ENCODE peak calls at places on chromosome 13, in ten cellular contexts. X, A, F, U, E, T, M, Q, H and I are unnamed samples.

GRCh38 chr13:24006520-24007248 is 109.4 kb upstream of the C1QTNF9B start:
- DNase-seq in X (no peak), A (no peak), F (no peak), U (no peak), E (no peak), T (no peak), M (no peak), Q (no peak), H (no peak), I (no peak)

GRCh38 chr13:93289842-93290241 is 63.2 kb downstream of the GPC6 start:
- DNase-seq in X (no peak), A (no peak), F (no peak), U (no peak), E (no peak), T (no peak), M (no peak), Q (no peak), H (no peak), I (no peak)

GRCh38 chr13:70388935-70389334 is 280.7 kb upstream of the KLHL1 start:
- DNase-seq in X (no peak), A (no peak), F (no peak), U (no peak), E (no peak), T (no peak), M (no peak), Q (no peak), H (no peak), I (no peak)

GRCh38 chr13:26482451-26483197 is 74.9 kb upstream of the WASF3 start:
- DNase-seq in X (peak), A (peak), F (peak), U (peak), E (no peak), T (no peak), M (no peak), Q (peak), H (peak), I (no peak)

GRCh38 chr13:69857188-69857821 is 250.3 kb upstream of the ATXN8OS start:
- DNase-seq in X (no peak), A (no peak), F (peak), U (no peak), E (no peak), T (no peak), M (no peak), Q (peak), H (peak), I (no peak)

GRCh38 chr13:34816118-34816517 is 126.0 kb upstream of the NBEA start:
- DNase-seq in X (no peak), A (no peak), F (no peak), U (no peak), E (no peak), T (no peak), M (no peak), Q (no peak), H (no peak), I (no peak)

GRCh38 chr13:97191615-97192014 is 30.5 kb upstream of the MBNL2 start:
- DNase-seq in X (no peak), A (no peak), F (no peak), U (no peak), E (no peak), T (no peak), M (no peak), Q (no peak), H (no peak), I (no peak)

GRCh38 chr13:93635687-93636086 is 409.1 kb downstream of the GPC6 start:
- DNase-seq in X (no peak), A (no peak), F (peak), U (no peak), E (no peak), T (no peak), M (no peak), Q (no peak), H (no peak), I (no peak)

GRCh38 chr13:110680852-110681251 is 25.1 kb downstream of the CARS2 start:
- DNase-seq in X (no peak), A (no peak), F (no peak), U (no peak), E (no peak), T (no peak), M (no peak), Q (peak), H (peak), I (no peak)

GRCh38 chr13:73401769-73402168 is 343.0 kb downstream of the KLF5 start:
- DNase-seq in X (no peak), A (no peak), F (no peak), U (no peak), E (no peak), T (no peak), M (no peak), Q (no peak), H (no peak), I (no peak)

GRCh38 chr13:44040070-44040753 is 160.5 kb downstream of the LACC1 start:
- DNase-seq in X (no peak), A (no peak), F (peak), U (no peak), E (no peak), T (no peak), M (no peak), Q (no peak), H (no peak), I (no peak)

GRCh38 chr13:59012731-59013130 is 1151.0 kb downstream of the DIAPH3 start:
- DNase-seq in X (no peak), A (no peak), F (no peak), U (no peak), E (no peak), T (no peak), M (no peak), Q (no peak), H (no peak), I (no peak)

GRCh38 chr13:51759240-51759639 is 44.7 kb downstream of the DHRS12 start:
- DNase-seq in X (no peak), A (no peak), F (peak), U (no peak), E (no peak), T (no peak), M (no peak), Q (no peak), H (no peak), I (no peak)

GRCh38 chr13:61706899-61707298 is 291.2 kb upstream of the PCDH20 start:
- DNase-seq in X (no peak), A (no peak), F (no peak), U (no peak), E (no peak), T (no peak), M (no peak), Q (no peak), H (no peak), I (no peak)

GRCh38 chr13:61247149-61247936 is 168.3 kb downstream of the PCDH20 start:
- DNase-seq in X (no peak), A (no peak), F (no peak), U (no peak), E (no peak), T (no peak), M (no peak), Q (no peak), H (no peak), I (no peak)

GRCh38 chr13:94249512-94249911 is 230.0 kb downstream of the DCT start:
- DNase-seq in X (no peak), A (no peak), F (peak), U (no peak), E (no peak), T (no peak), M (no peak), Q (no peak), H (no peak), I (no peak)

GRCh38 chr13:38686635-38687245 is at the start of gene FREM2:
- DNase-seq in X (no peak), A (peak), F (no peak), U (peak), E (no peak), T (no peak), M (peak), Q (no peak), H (peak), I (peak)

GRCh38 chr13:87684850-87685735 is 13.9 kb downstream of the SLITRK5 start:
- DNase-seq in X (no peak), A (no peak), F (no peak), U (no peak), E (no peak), T (no peak), M (no peak), Q (no peak), H (no peak), I (no peak)

GRCh38 chr13:98263841-98264240 is 86.8 kb upstream of the RNF113B start:
- DNase-seq in X (no peak), A (no peak), F (no peak), U (no peak), E (no peak), T (no peak), M (no peak), Q (no peak), H (no peak), I (no peak)

GRCh38 chr13:50990540-50991506 is 81.2 kb downstream of the RNASEH2B start:
- DNase-seq in X (no peak), A (peak), F (peak), U (peak), E (no peak), T (no peak), M (peak), Q (peak), H (no peak), I (no peak)

GRCh38 chr13:47474845-47475244 is 526.2 kb downstream of the SUCLA2 start:
- DNase-seq in X (no peak), A (no peak), F (no peak), U (no peak), E (no peak), T (no peak), M (no peak), Q (no peak), H (no peak), I (peak)

GRCh38 chr13:51147732-51148131 is 36.7 kb upstream of the C13orf42 start:
- DNase-seq in X (no peak), A (no peak), F (no peak), U (no peak), E (no peak), T (no peak), M (no peak), Q (no peak), H (no peak), I (no peak)

GRCh38 chr13:24995225-24995804 is 100.6 kb upstream of the PABPC3 start:
- DNase-seq in X (peak), A (peak), F (peak), U (no peak), E (no peak), T (no peak), M (no peak), Q (peak), H (peak), I (no peak)

GRCh38 chr13:114106991-114107685 is 25.3 kb downstream of the RASA3 start:
- DNase-seq in X (no peak), A (peak), F (no peak), U (peak), E (peak), T (peak), M (peak), Q (no peak), H (no peak), I (peak)

GRCh38 chr13:46951516-46951915 is 54.7 kb upstream of the HTR2A start:
- DNase-seq in X (no peak), A (no peak), F (no peak), U (no peak), E (no peak), T (no peak), M (no peak), Q (no peak), H (no peak), I (no peak)

GRCh38 chr13:37526710-37527446 is 71.7 kb downstream of the POSTN start:
- DNase-seq in X (no peak), A (no peak), F (no peak), U (no peak), E (no peak), T (no peak), M (no peak), Q (no peak), H (no peak), I (no peak)

GRCh38 chr13:36848228-36848982 is 29.4 kb downstream of the RFXAP start:
- DNase-seq in X (no peak), A (no peak), F (peak), U (no peak), E (no peak), T (no peak), M (no peak), Q (peak), H (no peak), I (no peak)

GRCh38 chr13:42405665-42406390 is 133.9 kb downstream of the AKAP11 start:
- DNase-seq in X (no peak), A (no peak), F (peak), U (no peak), E (no peak), T (no peak), M (no peak), Q (no peak), H (no peak), I (no peak)

GRCh38 chr13:82739881-82740280 is 1142.4 kb downstream of the SLITRK1 start:
- DNase-seq in X (no peak), A (no peak), F (peak), U (no peak), E (no peak), T (no peak), M (no peak), Q (no peak), H (no peak), I (no peak)

GRCh38 chr13:100443998-100444328 is 144.6 kb downstream of the GGACT start:
- DNase-seq in X (no peak), A (no peak), F (no peak), U (no peak), E (no peak), T (no peak), M (no peak), Q (no peak), H (no peak), I (no peak)

GRCh38 chr13:104286566-104287290 is 1220.5 kb upstream of the SLC10A2 start:
- DNase-seq in X (no peak), A (no peak), F (no peak), U (no peak), E (no peak), T (no peak), M (no peak), Q (peak), H (no peak), I (no peak)

GRCh38 chr13:107185889-107186288 is 618.0 kb upstream of the ARGLU1 start:
- DNase-seq in X (no peak), A (no peak), F (peak), U (no peak), E (no peak), T (no peak), M (no peak), Q (peak), H (no peak), I (no peak)

GRCh38 chr13:84191199-84191598 is 308.9 kb upstream of the SLITRK1 start:
- DNase-seq in X (no peak), A (no peak), F (no peak), U (no peak), E (no peak), T (no peak), M (no peak), Q (no peak), H (no peak), I (no peak)

GRCh38 chr13:36945078-36945477 is 25.0 kb upstream of the SMAD9 start:
- DNase-seq in X (no peak), A (no peak), F (no peak), U (no peak), E (no peak), T (no peak), M (no peak), Q (peak), H (no peak), I (no peak)

GRCh38 chr13:41013834-41014233 is 5.3 kb downstream of the ELF1 start:
- DNase-seq in X (no peak), A (no peak), F (no peak), U (no peak), E (no peak), T (no peak), M (no peak), Q (no peak), H (no peak), I (no peak)

GRCh38 chr13:48009298-48009697 is 8.2 kb upstream of the SUCLA2 start:
- DNase-seq in X (no peak), A (no peak), F (peak), U (no peak), E (no peak), T (no peak), M (no peak), Q (no peak), H (peak), I (no peak)

GRCh38 chr13:36839981-36840380 is 21.0 kb downstream of the RFXAP start:
- DNase-seq in X (no peak), A (no peak), F (no peak), U (no peak), E (no peak), T (no peak), M (no peak), Q (no peak), H (no peak), I (no peak)

GRCh38 chr13:99310382-99311031 is 3.3 kb upstream of the GPR183 start:
- DNase-seq in X (no peak), A (no peak), F (peak), U (no peak), E (no peak), T (no peak), M (no peak), Q (peak), H (no peak), I (no peak)

DNA sequence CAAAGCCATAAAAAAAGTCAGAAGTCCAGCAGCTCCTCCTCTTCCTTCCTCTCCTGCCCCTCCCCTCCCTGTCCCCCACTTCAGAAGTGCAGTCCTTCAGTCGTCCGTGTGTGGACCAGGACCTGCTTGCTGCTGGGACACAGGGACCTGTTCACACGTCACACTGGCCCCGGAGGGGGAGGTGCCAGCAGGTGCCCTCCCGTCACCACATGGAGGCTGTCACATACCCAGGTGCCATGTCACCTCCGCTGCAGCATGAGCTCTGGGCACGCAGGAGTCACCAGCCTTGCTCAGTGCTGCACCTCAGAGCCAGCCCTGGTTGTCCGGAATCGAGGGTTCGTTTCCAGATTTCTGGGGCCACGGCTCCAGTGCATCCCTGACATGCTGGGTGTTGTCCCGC is 3.9 kb upstream of the MCF2L start:
- DNase-seq in X (no peak), A (peak), F (no peak), U (no peak), E (peak), T (no peak), M (peak), Q (no peak), H (no peak), I (peak)
- TF ChIP-seq POLR2A in X (no peak), A (peak), F (no peak), U (peak), E (no peak), T (peak), M (no peak), Q (no peak), H (no peak), I (no peak)

GRCh38 chr13:28716511-28716910 is 2.3 kb downstream of the SLC46A3 start:
- DNase-seq in X (no peak), A (peak), F (peak), U (peak), E (no peak), T (no peak), M (no peak), Q (peak), H (no peak), I (no peak)
- TF ChIP-seq POLR2A in X (no peak), A (no peak), F (no peak), U (no peak), E (no peak), T (no peak), M (no peak), Q (no peak), H (no peak), I (no peak)

DNA sequence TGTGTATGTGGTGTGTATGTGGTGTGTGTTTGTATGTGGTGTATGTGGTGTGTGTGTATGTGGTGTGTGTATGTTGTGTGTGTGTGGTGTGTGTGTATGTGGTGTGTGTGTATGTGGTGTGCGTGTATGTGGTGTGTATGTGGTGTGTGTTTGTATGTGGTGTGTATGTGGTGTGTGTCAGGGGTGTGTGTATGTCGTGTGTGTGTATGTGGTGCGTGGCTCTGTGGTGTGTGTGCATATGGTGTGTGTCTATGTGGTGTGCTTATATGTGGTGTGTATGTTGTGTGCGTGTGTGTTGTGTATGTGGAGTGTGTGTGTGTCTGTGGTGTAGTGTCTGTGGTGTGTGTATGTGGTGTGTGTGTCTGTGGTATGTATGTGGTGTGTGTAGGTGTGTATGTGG is 62.5 kb upstream of the MEDAG start:
- DNase-seq in X (no peak), A (no peak), F (no peak), U (no peak), E (no peak), T (no peak), M (no peak), Q (no peak), H (no peak), I (no peak)
- TF ChIP-seq POLR2A in X (no peak), A (no peak), F (no peak), U (no peak), E (no peak), T (no peak), M (no peak), Q (no peak), H (no peak), I (no peak)

GRCh38 chr13:76822691-76823267 is 63.4 kb downstream of the KCTD12 start:
- DNase-seq in X (no peak), A (no peak), F (peak), U (no peak), E (no peak), T (no peak), M (no peak), Q (peak), H (no peak), I (no peak)

GRCh38 chr13:76820759-76821158 is 65.4 kb downstream of the KCTD12 start:
- DNase-seq in X (peak), A (peak), F (no peak), U (peak), E (no peak), T (no peak), M (peak), Q (no peak), H (no peak), I (no peak)

GRCh38 chr13:76826527-76826926 is 59.7 kb downstream of the KCTD12 start:
- DNase-seq in X (no peak), A (no peak), F (no peak), U (no peak), E (no peak), T (no peak), M (no peak), Q (no peak), H (no peak), I (no peak)

GRCh38 chr13:76825415-76825814 is 60.8 kb downstream of the KCTD12 start:
- DNase-seq in X (no peak), A (no peak), F (peak), U (no peak), E (no peak), T (no peak), M (no peak), Q (no peak), H (no peak), I (no peak)

GRCh38 chr13:76823969-76824368 is 62.2 kb downstream of the KCTD12 start:
- DNase-seq in X (no peak), A (no peak), F (no peak), U (no peak), E (no peak), T (no peak), M (no peak), Q (no peak), H (no peak), I (no peak)
- TF ChIP-seq POLR2A in X (no peak), A (no peak), F (no peak), U (no peak), E (no peak), T (no peak), M (no peak), Q (no peak), H (no peak), I (no peak)

GRCh38 chr13:22040810-22041364 is 370.0 kb downstream of the FGF9 start:
- DNase-seq in X (no peak), A (no peak), F (no peak), U (no peak), E (peak), T (peak), M (no peak), Q (no peak), H (peak), I (no peak)
- TF ChIP-seq POLR2A in X (no peak), A (peak), F (no peak), U (no peak), E (no peak), T (no peak), M (no peak), Q (no peak), H (peak), I (no peak)

GRCh38 chr13:45415112-45415511 is 3.1 kb downstream of the SLC25A30 start:
- DNase-seq in X (no peak), A (no peak), F (no peak), U (no peak), E (no peak), T (no peak), M (no peak), Q (no peak), H (no peak), I (no peak)
- TF ChIP-seq POLR2A in X (no peak), A (no peak), F (no peak), U (no peak), E (no peak), T (no peak), M (no peak), Q (no peak), H (no peak), I (no peak)

DNA sequence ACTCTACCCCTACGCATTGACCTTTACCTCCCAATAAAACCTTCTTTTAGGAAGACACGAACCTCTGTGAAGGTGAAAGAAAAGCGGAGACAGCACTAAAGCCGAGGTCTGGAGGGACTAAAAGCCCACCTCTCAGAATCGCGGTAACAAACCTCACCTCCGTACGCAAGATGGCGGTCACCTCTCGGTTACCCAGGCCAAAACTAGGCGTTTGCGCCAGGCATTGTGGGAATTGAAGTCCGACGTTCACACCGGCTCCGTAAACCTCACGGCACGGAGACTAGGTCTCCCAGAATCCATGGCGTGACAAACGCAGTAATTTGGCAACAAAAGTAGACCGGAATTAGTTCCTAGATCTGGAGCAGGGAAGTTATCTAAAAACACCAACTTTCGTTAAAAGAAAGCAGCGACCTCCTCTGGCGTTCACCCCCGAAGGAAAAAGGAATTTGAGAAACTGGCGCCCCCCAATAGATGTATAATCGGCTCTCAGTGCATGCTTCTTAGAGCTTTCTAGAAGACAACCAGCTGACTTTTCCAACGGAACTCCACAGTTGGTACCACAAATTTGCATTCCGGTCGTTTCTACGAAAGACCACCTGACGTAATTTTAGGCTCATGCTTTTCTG is at the start of gene N4BP2L2:
- DNase-seq in X (peak), A (peak), F (peak), U (peak), E (peak), T (no peak), M (peak), Q (peak), H (peak), I (peak)
- TF ChIP-seq POLR2A in X (no peak), A (peak), F (peak), U (peak), E (no peak), T (peak), M (peak), Q (peak), H (no peak), I (peak)